ENCODE peak calls at places on chromosomes 3 and 15, in eight cellular contexts. C is heart left ventricle; P is NCI-H69; B is stimulated activated effector memory CD8-positive, alpha-beta T cell treated with anti-CD3 and anti-CD28 coated beads, Interleukin-12 subunit alpha, Interleukin-12 subunit beta, amount 100 ng/mL, for 72 hours; K is HCT116; W is ELF-1; Z is endothelial cell; G is AG09309. T is an unnamed sample.

GRCh38 chr3:180523040-180523439 is 78.9 kb upstream of the TTC14 start:
- DNase-seq in Z (no peak), C (no peak), W (no peak), P (no peak), K (no peak), G (no peak), B (no peak), T (no peak)

GRCh38 chr3:45817788-45818523 is 21.6 kb upstream of the SLC6A20 start:
- DNase-seq in P (peak), W (no peak), Z (no peak), K (peak), C (peak), G (peak), B (no peak), T (peak)

GRCh38 chr3:145798691-145799550 is 362.1 kb downstream of the PLOD2 start:
- DNase-seq in W (no peak), K (no peak), G (no peak), B (no peak), Z (no peak), C (no peak), P (peak), T (no peak)

GRCh38 chr3:5186854-5187151 is 704 bp upstream of the EDEM1 start:
- DNase-seq in K (no peak), G (no peak), C (no peak), W (no peak), Z (no peak), P (peak), B (no peak), T (no peak)

GRCh38 chr3:107927361-107928083 is 163.3 kb downstream of the CD47 start:
- DNase-seq in W (peak), G (peak), B (peak), P (peak), C (peak), Z (peak), K (peak), T (peak)

GRCh38 chr15:92082217-92082843 is 228.8 kb downstream of the SLCO3A1 start:
- DNase-seq in G (peak), C (peak), P (peak), W (peak), B (peak), Z (peak), K (peak), T (peak)

GRCh38 chr3:192772495-192772894 is 45.2 kb upstream of the FGF12 start:
- DNase-seq in W (peak), C (peak), Z (peak), K (peak), B (no peak), P (no peak), G (peak), T (peak)

GRCh38 chr3:53804697-53805462 is 41.3 kb downstream of the CHDH start:
- DNase-seq in G (peak), B (no peak), P (no peak), C (no peak), W (peak), K (peak), Z (no peak), T (no peak)

GRCh38 chr15:77840962-77841361 is 208.2 kb upstream of the LINGO1 start:
- DNase-seq in G (peak), P (no peak), K (no peak), C (no peak), B (no peak), Z (no peak), W (no peak), T (no peak)

T was measured in NCI-H1105 treated with DMSO at 0.1 percent for 48 hours.